ENCODE peak calls at places on chromosomes 16 and 17, in four cellular contexts. K is left lung, T is thyroid gland, D is RWPE1. Z is an unnamed sample.

GRCh38 chr17:55962931-55963378 is 190.3 kb upstream of the ANKFN1 start:
- DNase-seq in K (no peak), T (no peak), D (no peak), Z (no peak)

GRCh38 chr16:12415072-12415471 is 388.6 kb downstream of the CPPED1 start:
- DNase-seq in K (no peak), D (no peak), T (no peak), Z (no peak)

GRCh38 chr16:22726868-22727267 is 87.1 kb upstream of the HS3ST2 start:
- DNase-seq in K (no peak), D (no peak), T (no peak), Z (no peak)

GRCh38 chr17:1460233-1460632 is 4.2 kb upstream of the CRK start:
- DNase-seq in K (peak), T (peak), D (peak), Z (no peak)

GRCh38 chr16:31461201-31461920 is 2.1 kb downstream of the ARMC5 start:
- DNase-seq in K (no peak), T (no peak), D (no peak), Z (no peak)

GRCh38 chr17:62819511-62820221 is 11.6 kb upstream of the MARCHF10 start:
- DNase-seq in D (peak), K (peak), T (peak), Z (peak)

GRCh38 chr16:64250866-64251265 is 871.0 kb downstream of the CDH11 start:
- DNase-seq in T (no peak), D (no peak), K (no peak), Z (no peak)

GRCh38 chr16:52451971-52452421 is 94.9 kb downstream of the TOX3 start:
- DNase-seq in D (no peak), T (no peak), K (no peak), Z (no peak)

GRCh38 chr16:58026705-58027340 is 1.3 kb downstream of the MMP15 start:
- DNase-seq in T (peak), D (no peak), K (no peak), Z (no peak)

GRCh38 chr16:58026139-58026704 is 668 bp downstream of the MMP15 start:
- DNase-seq in D (peak), K (no peak), T (peak), Z (no peak)

GRCh38 chr16:58024347-58024672 is 1.2 kb upstream of the MMP15 start:
- DNase-seq in T (no peak), D (no peak), K (no peak), Z (no peak)

GRCh38 chr16:58024673-58025350 is 742 bp upstream of the MMP15 start:
- DNase-seq in K (peak), D (no peak), T (peak), Z (no peak)

DNA sequence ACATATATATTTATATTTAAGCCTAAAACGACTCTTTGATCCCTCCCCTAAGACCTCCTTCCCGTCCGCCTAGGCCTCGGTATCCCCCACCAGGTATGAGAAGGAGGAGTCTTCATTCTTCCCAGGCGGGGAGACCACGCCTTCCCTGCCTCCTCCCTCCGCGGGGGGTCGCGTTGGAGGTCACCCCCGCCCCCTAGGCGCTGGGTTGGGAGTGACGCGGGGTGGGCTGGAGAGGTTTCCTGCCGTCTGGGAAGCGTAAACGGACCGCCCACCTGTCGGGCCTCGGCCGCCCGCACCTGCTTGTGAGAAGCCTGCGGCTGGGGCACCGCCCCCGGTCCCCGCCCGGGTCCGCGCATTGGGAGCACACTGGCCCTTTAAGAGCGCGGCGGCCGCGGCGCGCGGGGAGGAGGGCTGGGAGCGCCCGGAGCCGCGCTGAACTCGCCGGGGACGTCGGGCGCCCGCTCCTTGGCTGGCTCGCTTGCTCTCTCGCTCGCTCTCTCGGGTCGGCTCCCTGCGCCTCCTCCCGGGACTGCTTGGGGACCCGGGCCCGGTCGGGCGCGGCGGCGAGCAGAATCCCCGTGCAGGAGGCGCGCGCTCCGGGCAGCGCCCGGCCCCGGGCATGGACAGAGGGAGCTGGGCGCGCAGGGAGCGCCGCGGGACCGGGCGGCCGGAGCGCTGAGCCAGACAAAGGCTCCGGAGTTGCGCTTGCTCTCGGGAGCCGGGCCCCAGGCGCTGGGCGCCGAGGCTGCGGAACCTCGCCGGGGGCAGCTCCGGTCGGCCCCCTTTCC is at the start of gene MMP15:
- DNase-seq in T (peak), K (peak), D (peak), Z (no peak)
- TF ChIP-seq CTCF in T (no peak), K (no peak), D (no peak), Z (no peak)

DNA sequence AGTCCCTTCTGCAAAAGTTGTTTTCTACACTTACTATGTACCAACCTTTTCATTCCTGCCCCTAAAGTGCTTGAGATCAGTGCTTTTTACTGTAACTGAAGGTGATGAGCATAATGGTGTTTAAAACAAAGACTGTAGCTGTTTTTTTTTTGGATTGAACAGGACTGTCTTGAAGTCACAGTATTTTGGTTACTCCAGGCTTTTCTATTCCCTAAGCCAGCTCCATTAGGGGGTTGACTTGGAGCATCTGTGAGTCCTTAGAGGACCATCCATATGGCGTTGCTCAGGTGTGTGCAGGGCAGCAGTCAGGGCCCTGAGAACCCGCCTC is 29.0 kb upstream of the LGALS9 start:
- DNase-seq in K (no peak), T (no peak), D (no peak), Z (no peak)
- TF ChIP-seq CTCF in K (no peak), T (no peak), D (peak), Z (no peak)

GRCh38 chr16:88672776-88673175 is 9.9 kb upstream of the MVD start:
- DNase-seq in D (no peak), K (no peak), T (no peak), Z (no peak)
- TF ChIP-seq CTCF in D (no peak), K (no peak), T (peak), Z (peak)

DNA sequence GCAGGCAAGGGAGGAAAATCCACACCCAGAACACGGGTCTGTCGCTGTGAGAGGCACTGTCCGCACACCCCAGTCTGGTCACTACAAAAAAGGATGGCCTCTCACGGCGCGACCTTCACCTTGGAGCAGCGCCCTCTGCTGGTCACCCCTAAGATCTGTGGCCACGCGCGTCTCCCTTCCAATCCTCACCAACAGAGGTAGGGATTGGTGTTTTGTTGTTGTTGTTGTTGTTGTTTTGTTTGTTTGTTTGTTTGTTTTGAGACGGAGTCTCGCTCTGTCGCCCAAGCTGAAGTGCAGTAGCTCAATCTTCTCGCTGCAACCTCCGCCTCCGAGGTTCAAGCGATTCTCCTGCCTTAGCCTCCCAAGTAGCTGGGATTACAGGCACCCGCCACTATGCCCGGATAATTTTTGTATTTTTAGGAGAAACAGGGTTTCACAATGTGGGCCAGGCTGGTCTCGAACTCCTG is 15.0 kb upstream of the C17orf58 start:
- DNase-seq in K (peak), D (peak), T (peak), Z (no peak)
- TF ChIP-seq CTCF in K (peak), D (peak), T (peak), Z (peak)

DNA sequence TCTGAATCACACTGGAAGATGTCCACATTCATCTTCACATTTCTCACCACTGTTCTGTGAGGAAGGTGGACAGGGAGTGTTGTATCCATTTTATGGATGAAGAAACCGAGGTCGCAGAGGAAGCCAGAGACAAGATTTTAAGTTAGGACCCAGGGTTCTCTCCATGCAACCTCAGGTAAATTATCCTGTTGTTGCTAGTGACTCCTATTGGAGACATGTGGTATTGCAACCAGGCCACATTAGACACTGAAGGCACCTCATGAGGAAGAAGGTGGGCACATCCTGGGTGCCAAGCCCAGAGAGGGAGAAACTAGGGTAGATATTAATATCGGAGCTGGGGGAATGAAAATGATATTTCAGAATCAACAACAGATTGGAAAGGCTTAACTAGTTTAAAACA is 8.5 kb upstream of the WNT9B start:
- DNase-seq in D (no peak), K (no peak), T (no peak), Z (no peak)
- TF ChIP-seq CTCF in D (peak), K (peak), T (no peak), Z (peak)

GRCh38 chr17:13619462-13619861 is 17.7 kb upstream of the HS3ST3A1 start:
- DNase-seq in D (no peak), T (no peak), K (no peak), Z (no peak)
- TF ChIP-seq CTCF in D (no peak), T (no peak), K (no peak), Z (no peak)

GRCh38 chr17:45896803-45897693 is 2.7 kb downstream of the MAPT start:
- DNase-seq in K (no peak), D (no peak), T (no peak), Z (no peak)
- TF ChIP-seq CTCF in K (no peak), D (no peak), T (no peak), Z (no peak)

DNA sequence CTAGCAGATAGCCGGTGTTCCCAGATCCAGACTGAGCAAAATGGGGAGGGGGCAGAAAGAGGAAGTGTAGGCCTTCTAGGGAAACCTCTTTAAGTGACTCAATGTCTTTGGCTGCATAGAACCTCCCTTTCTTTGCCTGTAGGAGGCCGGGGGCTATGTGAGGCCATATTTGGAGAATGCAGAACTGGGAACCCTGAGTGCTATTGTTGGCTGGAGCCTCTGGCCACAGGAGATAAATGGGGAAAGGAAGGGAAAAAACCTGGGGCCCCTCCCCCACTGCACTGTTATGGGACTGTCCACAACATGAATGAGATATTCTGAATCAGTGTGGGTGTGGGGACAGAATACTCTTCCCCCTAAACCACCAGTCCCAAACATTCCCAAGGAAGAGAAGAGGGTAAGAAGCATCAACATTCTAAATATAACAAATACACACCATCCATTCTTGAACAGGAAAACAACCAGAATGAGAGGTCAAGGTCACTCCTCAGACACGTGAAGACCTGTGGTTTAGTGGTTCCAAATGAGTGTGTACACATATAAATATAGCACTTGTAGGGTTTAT is 2.4 kb downstream of the VPS25 start:
- DNase-seq in T (no peak), K (no peak), D (no peak), Z (no peak)
- TF ChIP-seq CTCF in T (no peak), K (no peak), D (no peak), Z (no peak)

GRCh38 chr17:7717756-7718350 is 309 bp downstream of the DNAH2 start:
- DNase-seq in K (no peak), T (no peak), D (no peak), Z (no peak)

GRCh38 chr17:7714721-7715594 is 2.6 kb upstream of the DNAH2 start:
- DNase-seq in T (no peak), D (no peak), K (no peak), Z (no peak)

GRCh38 chr17:7716299-7716886 is 1.2 kb upstream of the DNAH2 start:
- DNase-seq in D (no peak), T (no peak), K (no peak), Z (no peak)

GRCh38 chr17:7719661-7720060 is 2.1 kb downstream of the DNAH2 start:
- DNase-seq in D (no peak), K (no peak), T (no peak), Z (no peak)

DNA sequence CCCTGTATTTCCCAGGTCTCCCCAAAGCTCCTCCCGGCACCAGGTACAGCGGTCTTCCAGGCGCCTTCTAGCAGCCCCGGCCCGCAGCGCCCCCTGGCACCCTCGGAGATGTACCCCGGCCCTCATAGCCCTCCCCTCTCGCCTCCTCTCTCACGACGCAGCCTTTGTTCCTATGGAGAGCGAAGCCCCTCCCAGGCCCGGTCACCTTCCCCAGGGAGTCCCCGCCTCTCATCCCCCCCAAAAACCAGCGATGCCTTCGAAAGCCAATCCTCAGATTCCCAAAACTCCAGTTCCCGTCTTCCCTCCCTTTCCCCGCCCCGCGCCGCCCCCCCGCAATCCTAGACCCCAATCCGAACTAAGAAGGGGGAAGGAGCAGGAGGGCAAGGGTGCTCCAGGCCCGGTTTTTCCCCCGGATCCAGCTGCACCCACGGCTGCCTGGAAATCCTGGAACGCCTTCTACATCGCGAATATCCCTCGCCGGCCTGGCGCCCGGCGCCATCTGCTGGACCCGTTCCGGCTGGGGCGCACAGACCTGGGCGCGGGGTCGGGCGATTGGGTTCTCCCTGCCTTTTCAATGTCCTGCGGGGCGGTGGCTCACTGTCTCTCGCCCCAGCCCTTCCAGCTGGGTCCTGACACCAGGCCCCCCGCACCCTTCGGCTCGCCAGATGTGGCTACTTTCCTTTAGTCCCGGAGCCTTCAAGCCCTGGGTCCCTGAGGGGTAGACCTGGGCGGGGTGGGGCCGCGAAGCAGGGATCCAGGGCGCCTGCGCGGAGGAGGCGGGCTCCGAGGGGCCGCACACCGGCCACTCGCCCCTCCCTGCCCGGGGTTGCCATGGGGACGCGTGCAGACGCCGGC is at the start of gene DNAH2:
- DNase-seq in T (peak), D (peak), K (peak), Z (peak)
- TF ChIP-seq CTCF in T (peak), D (peak), K (peak), Z (peak)